ENCODE peak calls at places on chromosome 20, in eight cellular contexts. E is NCI-H1105, D is myocyte, L is Ammon's horn, Q is NAMALWA, I is NCI-H510A, Y is upper lobe of right lung, S is head of caudate nucleus. P is an unnamed sample.
A peak's percentile ranks its signal among the peaks of the same experiment; 100 is the strongest.

GRCh38 chr20:22339091-22339881 is 245.1 kb downstream of the FOXA2 start:
- DNase-seq in E (peak; percentile 82), D (peak; percentile 85), L (peak; percentile 73), Q (peak; percentile 69), I (peak; percentile 80), Y (no peak), S (peak; percentile 34), P (no peak)

GRCh38 chr20:48766205-48766604 is 61.6 kb downstream of the PREX1 start:
- DNase-seq in E (no peak), D (peak; percentile 74), L (no peak), Q (no peak), I (no peak), Y (no peak), S (no peak), P (no peak)

GRCh38 chr20:44166008-44166407 is 21.0 kb downstream of the JPH2 start:
- DNase-seq in E (no peak), D (no peak), L (no peak), Q (no peak), I (no peak), Y (no peak), S (no peak), P (no peak)

GRCh38 chr20:63316502-63316921 is 23.5 kb downstream of the COL20A1 start:
- DNase-seq in E (no peak), D (no peak), L (no peak), Q (no peak), I (no peak), Y (no peak), S (no peak), P (peak; percentile 51)

GRCh38 chr20:22511943-22512910 is 72.1 kb downstream of the FOXA2 start:
- DNase-seq in E (peak; percentile 47), D (no peak), L (no peak), Q (no peak), I (peak; percentile 90), Y (peak; percentile 77), S (no peak), P (no peak)

GRCh38 chr20:57407541-57407956 is 16.4 kb downstream of the RBM38 start:
- DNase-seq in E (no peak), D (no peak), L (no peak), Q (no peak), I (no peak), Y (no peak), S (no peak), P (no peak)

GRCh38 chr20:6287471-6287870 is 164.6 kb upstream of the FERMT1 start:
- DNase-seq in E (no peak), D (no peak), L (no peak), Q (no peak), I (no peak), Y (no peak), S (no peak), P (no peak)

GRCh38 chr20:4006640-4007039 is 8.7 kb downstream of the RNF24 start:
- DNase-seq in E (no peak), D (peak; percentile 93), L (peak; percentile 80), Q (no peak), I (no peak), Y (no peak), S (peak; percentile 43), P (peak; percentile 79)

GRCh38 chr20:18092890-18093289 is 35.2 kb upstream of the OVOL2 start:
- DNase-seq in E (no peak), D (no peak), L (no peak), Q (no peak), I (no peak), Y (no peak), S (no peak), P (no peak)